ENCODE peak calls at places on chromosomes 2 and 18, in nine cellular contexts. S, C, B, N, E, L, F, R and A are unnamed samples.

GRCh38 chr2:63698825-63699548 is 110.2 kb downstream of the MDH1 start:
- DNase-seq in S (no peak), C (no peak), B (no peak), N (peak), E (peak), L (peak), F (peak), R (peak), A (peak)

GRCh38 chr2:42917374-42918017 is 125.1 kb upstream of the HAAO start:
- DNase-seq in S (no peak), C (no peak), B (no peak), N (no peak), E (no peak), L (peak), F (no peak), R (peak), A (no peak)

GRCh38 chr2:95272781-95273180 is 1.5 kb upstream of the PROM2 start:
- DNase-seq in S (no peak), C (no peak), B (no peak), N (no peak), E (no peak), L (no peak), F (no peak), R (no peak), A (no peak)

GRCh38 chr18:78699516-78699915 is 280.1 kb upstream of the SALL3 start:
- DNase-seq in S (no peak), C (no peak), B (no peak), N (no peak), E (no peak), L (no peak), F (no peak), R (no peak), A (no peak)

GRCh38 chr18:40687401-40687800 is 1267.6 kb upstream of the PIK3C3 start:
- DNase-seq in S (no peak), C (no peak), B (no peak), N (no peak), E (no peak), L (no peak), F (no peak), R (no peak), A (no peak)

GRCh38 chr2:54755641-54756326 is 32.3 kb downstream of the EML6 start:
- DNase-seq in S (no peak), C (no peak), B (no peak), N (no peak), E (no peak), L (peak), F (no peak), R (no peak), A (peak)

GRCh38 chr18:63788447-63789096 is 13.4 kb downstream of the SERPINB7 start:
- DNase-seq in S (peak), C (no peak), B (no peak), N (no peak), E (no peak), L (peak), F (peak), R (no peak), A (no peak)

GRCh38 chr18:43830905-43831304 is 553.6 kb upstream of the SYT4 start:
- DNase-seq in S (no peak), C (no peak), B (peak), N (no peak), E (no peak), L (peak), F (no peak), R (no peak), A (no peak)

GRCh38 chr2:209425082-209426071 is 1.5 kb downstream of the MAP2 start:
- DNase-seq in S (no peak), C (peak), B (peak), N (no peak), E (no peak), L (peak), F (no peak), R (no peak), A (peak)

GRCh38 chr2:15941970-15942710 is 1.8 kb downstream of the MYCN start:
- DNase-seq in S (no peak), C (peak), B (no peak), N (peak), E (no peak), L (no peak), F (peak), R (no peak), A (peak)

GRCh38 chr2:126979604-126980003 is 80.9 kb downstream of the TEX51 start:
- DNase-seq in S (no peak), C (no peak), B (no peak), N (no peak), E (no peak), L (peak), F (no peak), R (no peak), A (no peak)